ENCODE peak calls at places on chromosomes 13 and 19, in ten cellular contexts. One of them, this sample, is unnamed.

GRCh38 chr19:17996826-17997316 is 11.1 kb upstream of the ARRDC2 start:
- DNase-seq in stimulated activated CD8-positive, alpha-beta memory T cell treated with anti-CD3 and anti-CD28 coated beads, Interleukin-15, amount 100 ng/mL, for 24 hours: peak
- DNase-seq in posterior cingulate gyrus: peak
- DNase-seq in PC-3: peak
- DNase-seq in K562: peak
- DNase-seq in ACHN: peak
- DNase-seq in LHCN-M2: peak
- DNase-seq in effector CD4-positive, alpha-beta T cell: peak
- DNase-seq in bronchial epithelial cell: peak
- DNase-seq in tibial artery: peak
- DNase-seq in this sample: peak

GRCh38 chr19:45097776-45098520 is 5.0 kb downstream of the PPP1R37 start:
- DNase-seq in stimulated activated CD8-positive, alpha-beta memory T cell treated with anti-CD3 and anti-CD28 coated beads, Interleukin-15, amount 100 ng/mL, for 24 hours: no peak
- DNase-seq in posterior cingulate gyrus: peak
- DNase-seq in PC-3: peak
- DNase-seq in K562: peak
- DNase-seq in ACHN: peak
- DNase-seq in LHCN-M2: peak
- DNase-seq in effector CD4-positive, alpha-beta T cell: no peak
- DNase-seq in bronchial epithelial cell: peak
- DNase-seq in tibial artery: peak
- DNase-seq in this sample: peak

GRCh38 chr19:52231154-52231565 is 38.2 kb upstream of the ZNF766 start:
- DNase-seq in stimulated activated CD8-positive, alpha-beta memory T cell treated with anti-CD3 and anti-CD28 coated beads, Interleukin-15, amount 100 ng/mL, for 24 hours: no peak
- DNase-seq in posterior cingulate gyrus: no peak
- DNase-seq in PC-3: peak
- DNase-seq in K562: no peak
- DNase-seq in ACHN: no peak
- DNase-seq in LHCN-M2: no peak
- DNase-seq in effector CD4-positive, alpha-beta T cell: no peak
- DNase-seq in bronchial epithelial cell: peak
- DNase-seq in tibial artery: no peak
- DNase-seq in this sample: no peak

GRCh38 chr19:13163609-13164364 is 13.6 kb downstream of the IER2 start:
- DNase-seq in stimulated activated CD8-positive, alpha-beta memory T cell treated with anti-CD3 and anti-CD28 coated beads, Interleukin-15, amount 100 ng/mL, for 24 hours: no peak
- DNase-seq in posterior cingulate gyrus: no peak
- DNase-seq in PC-3: peak
- DNase-seq in K562: peak
- DNase-seq in ACHN: peak
- DNase-seq in LHCN-M2: peak
- DNase-seq in effector CD4-positive, alpha-beta T cell: peak
- DNase-seq in bronchial epithelial cell: no peak
- DNase-seq in tibial artery: peak
- DNase-seq in this sample: peak

GRCh38 chr13:98487522-98487921 is 89.4 kb downstream of the STK24 start:
- DNase-seq in stimulated activated CD8-positive, alpha-beta memory T cell treated with anti-CD3 and anti-CD28 coated beads, Interleukin-15, amount 100 ng/mL, for 24 hours: no peak
- DNase-seq in posterior cingulate gyrus: no peak
- DNase-seq in PC-3: no peak
- DNase-seq in K562: no peak
- DNase-seq in ACHN: no peak
- DNase-seq in LHCN-M2: no peak
- DNase-seq in effector CD4-positive, alpha-beta T cell: no peak
- DNase-seq in bronchial epithelial cell: no peak
- DNase-seq in tibial artery: no peak
- DNase-seq in this sample: no peak

GRCh38 chr13:38763446-38764381 is 76.8 kb downstream of the FREM2 start:
- DNase-seq in stimulated activated CD8-positive, alpha-beta memory T cell treated with anti-CD3 and anti-CD28 coated beads, Interleukin-15, amount 100 ng/mL, for 24 hours: no peak
- DNase-seq in posterior cingulate gyrus: peak
- DNase-seq in PC-3: peak
- DNase-seq in K562: peak
- DNase-seq in ACHN: peak
- DNase-seq in LHCN-M2: peak
- DNase-seq in effector CD4-positive, alpha-beta T cell: no peak
- DNase-seq in bronchial epithelial cell: peak
- DNase-seq in tibial artery: no peak
- DNase-seq in this sample: no peak

GRCh38 chr19:2549701-2550191 is 73.8 kb downstream of the GADD45B start:
- DNase-seq in stimulated activated CD8-positive, alpha-beta memory T cell treated with anti-CD3 and anti-CD28 coated beads, Interleukin-15, amount 100 ng/mL, for 24 hours: no peak
- DNase-seq in posterior cingulate gyrus: peak
- DNase-seq in PC-3: peak
- DNase-seq in K562: no peak
- DNase-seq in ACHN: no peak
- DNase-seq in LHCN-M2: peak
- DNase-seq in effector CD4-positive, alpha-beta T cell: no peak
- DNase-seq in bronchial epithelial cell: no peak
- DNase-seq in tibial artery: peak
- DNase-seq in this sample: peak

GRCh38 chr19:51686171-51686570 is 7.0 kb upstream of the SPACA6 start:
- DNase-seq in stimulated activated CD8-positive, alpha-beta memory T cell treated with anti-CD3 and anti-CD28 coated beads, Interleukin-15, amount 100 ng/mL, for 24 hours: no peak
- DNase-seq in posterior cingulate gyrus: no peak
- DNase-seq in PC-3: no peak
- DNase-seq in K562: no peak
- DNase-seq in ACHN: no peak
- DNase-seq in LHCN-M2: no peak
- DNase-seq in effector CD4-positive, alpha-beta T cell: no peak
- DNase-seq in bronchial epithelial cell: peak
- DNase-seq in tibial artery: no peak
- DNase-seq in this sample: no peak

This sample was measured in lower leg skin.